ENCODE peak calls at places on chromosome 15, in six cellular contexts. D, A, G, Y, O and I are unnamed samples.

GRCh38 chr15:76342382-76343201 is 6.0 kb downstream of the ISL2 start:
- DNase-seq in Y (no peak), O (no peak), D (no peak), A (no peak), G (no peak), I (no peak)

GRCh38 chr15:73437541-73438109 is 5.3 kb upstream of the REC114 start:
- DNase-seq in A (no peak), D (no peak), Y (no peak), G (no peak), O (no peak), I (no peak)

GRCh38 chr15:99104788-99105515 is at the start of gene SYNM:
- DNase-seq in Y (peak; percentile 89), A (peak; percentile 68), D (no peak), O (peak; percentile 28), G (peak; percentile 91), I (peak; percentile 67)

GRCh38 chr15:28208583-28208982 is 109.5 kb upstream of the OCA2 start:
- DNase-seq in D (no peak), O (no peak), A (no peak), Y (no peak), G (peak; percentile 43), I (no peak)

GRCh38 chr15:67641453-67641852 is 99.0 kb downstream of the MAP2K5 start:
- DNase-seq in O (no peak), D (no peak), G (no peak), A (no peak), Y (no peak), I (no peak)

GRCh38 chr15:101723161-101723873 is 956 bp downstream of the TARS3 start:
- DNase-seq in Y (no peak), A (no peak), G (no peak), D (peak; percentile 36), O (peak; percentile 18), I (no peak)

GRCh38 chr15:101396484-101397261 is 92.8 kb downstream of the PCSK6 start:
- DNase-seq in D (no peak), Y (no peak), O (no peak), A (no peak), G (no peak), I (no peak)

GRCh38 chr15:89735773-89736172 is 15.3 kb downstream of the MESP1 start:
- DNase-seq in D (no peak), O (no peak), A (no peak), Y (no peak), G (no peak), I (no peak)